ENCODE peak calls at places on chromosomes 2 and 18, in five cellular contexts. F is SK-N-SH, V is A549, C is transverse colon, Y is upper lobe of left lung. W is an unnamed sample. For H3K4me1, the result is how much of the 10 kb centered on the place peaks cover.

GRCh38 chr2:16671760-16672159 is 6.1 kb upstream of the CYRIA start:
- DNase-seq in F (no peak), V (no peak), C (no peak), Y (no peak), W (no peak)

GRCh38 chr18:35122586-35123224 is 81.5 kb downstream of the MAPRE2 start:
- DNase-seq in F (peak), V (no peak), C (no peak), Y (no peak), W (no peak)

GRCh38 chr2:8643996-8644356 is 37.9 kb upstream of the ID2 start:
- DNase-seq in F (no peak), V (no peak), C (no peak), Y (no peak), W (no peak)

GRCh38 chr18:26185267-26185666 is 41.0 kb upstream of the TAF4B start:
- DNase-seq in F (no peak), V (peak), C (no peak), Y (no peak), W (no peak)

GRCh38 chr2:146990311-146990781 is 854.5 kb upstream of the ACVR2A start:
- DNase-seq in F (no peak), V (no peak), C (no peak), Y (no peak), W (no peak)

GRCh38 chr2:197674546-197674945 is 841 bp downstream of the RFTN2 start:
- DNase-seq in F (no peak), V (no peak), C (no peak), Y (no peak), W (no peak)

GRCh38 chr2:32095671-32096070 is 32.3 kb downstream of the SPAST start:
- DNase-seq in F (no peak), V (no peak), C (no peak), Y (no peak), W (no peak)

GRCh38 chr2:217868911-217869334 is 133.9 kb downstream of the TNS1 start:
- DNase-seq in F (no peak), V (no peak), C (no peak), Y (no peak), W (no peak)

GRCh38 chr2:150147889-150148683 is 339.4 kb downstream of the RND3 start:
- DNase-seq in F (no peak), V (no peak), C (no peak), Y (no peak), W (no peak)

GRCh38 chr2:161090401-161090800 is 69.8 kb upstream of the TANK start:
- DNase-seq in F (no peak), V (no peak), C (peak), Y (peak), W (no peak)

GRCh38 chr18:32549248-32549842 is 78.7 kb upstream of the GAREM1 start:
- DNase-seq in F (peak), V (peak), C (peak), Y (peak), W (peak)

GRCh38 chr2:54981409-54981808 is 68.8 kb downstream of the RTN4 start:
- DNase-seq in F (no peak), V (no peak), C (no peak), Y (no peak), W (no peak)

GRCh38 chr18:59909289-59910036 is 9.7 kb downstream of the PMAIP1 start:
- DNase-seq in F (no peak), V (no peak), C (no peak), Y (no peak), W (no peak)

GRCh38 chr2:88810017-88810416 is 118.5 kb downstream of the RPIA start:
- DNase-seq in F (no peak), V (no peak), C (no peak), Y (no peak), W (no peak)

GRCh38 chr2:17790539-17790938 is 25.7 kb upstream of the MSGN1 start:
- DNase-seq in F (no peak), V (no peak), C (no peak), Y (no peak), W (no peak)

GRCh38 chr18:10041180-10041579 is 127.4 kb downstream of the VAPA start:
- DNase-seq in F (no peak), V (no peak), C (peak), Y (no peak), W (peak)

GRCh38 chr2:7703048-7703447 is 785.8 kb downstream of the RNF144A start:
- DNase-seq in F (no peak), V (no peak), C (no peak), Y (no peak), W (no peak)

GRCh38 chr18:73235491-73235890 is 367.7 kb upstream of the NETO1 start:
- DNase-seq in F (no peak), V (peak), C (no peak), Y (peak), W (no peak)

GRCh38 chr2:85914916-85915315 is 26.1 kb upstream of the ST3GAL5 start:
- DNase-seq in F (no peak), V (no peak), C (no peak), Y (no peak), W (no peak)

GRCh38 chr2:190062617-190063016 is at the start of gene MSTN:
- DNase-seq in F (no peak), V (no peak), C (no peak), Y (no peak), W (no peak)

GRCh38 chr18:58224425-58224750 is 180.4 kb downstream of the NEDD4L start:
- DNase-seq in F (no peak), V (no peak), C (no peak), Y (no peak), W (no peak)

GRCh38 chr18:58226476-58226875 is 182.4 kb downstream of the NEDD4L start:
- DNase-seq in F (no peak), V (no peak), C (no peak), Y (no peak), W (no peak)

GRCh38 chr18:58225101-58225500 is 181.1 kb downstream of the NEDD4L start:
- DNase-seq in F (no peak), V (no peak), C (no peak), Y (no peak), W (no peak)

GRCh38 chr18:58222439-58223125 is 178.6 kb downstream of the NEDD4L start:
- DNase-seq in F (no peak), V (no peak), C (no peak), Y (no peak), W (no peak)

GRCh38 chr18:58223717-58224424 is 179.8 kb downstream of the NEDD4L start:
- DNase-seq in F (peak), V (peak), C (peak), Y (peak), W (no peak)
- TF ChIP-seq EP300 in F (no peak), V (peak), C (no peak), Y (peak), W (peak)

DNA sequence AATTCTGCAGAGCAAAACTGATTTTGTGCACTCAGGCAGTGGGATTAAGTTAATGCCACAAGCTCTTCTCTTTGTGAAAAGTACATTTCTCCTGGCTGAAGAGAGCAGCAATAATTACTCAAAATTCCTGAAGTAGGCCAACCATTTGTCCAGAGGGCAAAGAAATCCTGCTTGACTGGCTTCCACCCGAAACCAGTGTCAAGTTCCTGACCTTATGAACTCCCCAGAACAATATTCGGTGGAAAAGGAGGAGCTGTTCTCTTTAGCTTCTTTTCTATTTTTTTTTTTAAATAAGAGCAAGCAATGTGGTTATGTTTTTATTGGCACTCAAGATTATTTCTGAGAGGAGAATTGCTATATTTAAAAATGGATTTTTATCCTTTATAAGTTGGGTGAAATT is 194.7 kb downstream of the IKZF2 start:
- DNase-seq in F (no peak), V (no peak), C (no peak), Y (no peak), W (no peak)
- H3K27ac ChIP-seq in F (no peak), V (no peak), C (no peak), Y (no peak), W (peak)

DNA sequence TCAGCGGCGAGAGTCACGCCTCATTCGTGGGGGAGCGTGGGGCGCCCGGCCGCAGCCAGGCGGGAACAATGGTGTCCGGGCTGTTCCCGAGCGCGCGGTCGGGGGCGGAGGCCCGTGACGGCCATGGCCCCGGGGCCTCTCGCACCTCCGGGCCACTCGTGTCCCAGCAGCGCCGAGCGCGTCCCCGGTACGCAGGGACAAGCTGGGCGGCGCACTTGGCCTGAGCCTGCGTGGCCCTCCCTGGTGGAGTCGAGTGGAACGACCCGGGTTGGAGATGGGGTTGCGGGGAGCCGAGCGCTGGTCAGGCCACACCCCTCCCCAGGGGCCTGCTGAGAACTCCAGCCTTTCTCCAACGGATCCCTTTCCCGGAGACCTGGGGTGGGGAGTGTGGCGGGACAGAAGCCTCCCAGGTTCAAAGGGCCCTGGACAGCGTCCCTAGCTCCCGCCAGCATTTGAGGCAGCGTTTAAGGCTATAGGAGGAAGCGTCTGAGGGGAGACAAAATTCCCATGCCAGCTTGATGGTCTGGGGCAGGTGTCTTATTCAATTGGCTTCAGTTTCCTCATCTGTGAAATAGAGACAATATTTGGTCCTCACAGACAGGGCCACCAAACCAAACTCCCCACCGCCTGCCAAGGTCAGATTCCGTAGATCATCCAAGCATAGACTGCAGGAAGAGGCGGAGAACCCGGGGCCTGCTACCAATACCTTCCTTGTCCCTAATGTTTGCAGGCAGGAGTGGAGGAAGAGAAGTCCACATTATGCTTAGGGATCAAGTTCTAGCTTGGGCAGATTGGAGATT is 545 bp downstream of the CNDP2 start:
- DNase-seq in F (peak), V (peak), C (peak), Y (peak), W (peak)
- H3K4me1 ChIP-seq in F (under half), V (under half), C (under half), Y (under half), W (under half)

GRCh38 chr18:76882186-76882585 is 59.8 kb downstream of the ZNF236 start:
- DNase-seq in F (no peak), V (no peak), C (no peak), Y (no peak), W (no peak)
- TF ChIP-seq EP300 in F (no peak), V (no peak), C (no peak), Y (no peak), W (no peak)